ENCODE peak calls at places on chromosomes 7 and 10, in five cellular contexts. G is CD8-positive, alpha-beta T cell; U is body of pancreas; A is brain microvascular endothelial cell; I is AG04450. B is an unnamed sample.

GRCh38 chr7:127979113-127979727 is 52.0 kb downstream of the LRRC4 start:
- DNase-seq in A (no peak), G (no peak), U (no peak), I (no peak), B (no peak)

GRCh38 chr7:318476-319266 is 28.7 kb downstream of the FOXL3 start:
- DNase-seq in G (no peak), U (peak), A (no peak), I (no peak), B (no peak)

GRCh38 chr7:101112233-101112632 is 14.7 kb upstream of the SERPINE1 start:
- DNase-seq in G (no peak), I (no peak), U (peak), A (peak), B (peak)

GRCh38 chr10:79331709-79332108 is 15.6 kb upstream of the PPIF start:
- DNase-seq in G (no peak), U (no peak), I (peak), A (peak), B (peak)

GRCh38 chr7:128431221-128431620 is 21.4 kb upstream of the IMPDH1 start:
- DNase-seq in A (no peak), U (no peak), I (no peak), G (no peak), B (no peak)

GRCh38 chr10:110457851-110458582 is 39.7 kb upstream of the DUSP5 start:
- DNase-seq in I (no peak), G (peak), A (no peak), U (no peak), B (no peak)

GRCh38 chr7:44979481-44980392 is 922 bp upstream of the MYO1G start:
- DNase-seq in I (no peak), A (no peak), U (no peak), G (no peak), B (peak)

GRCh38 chr10:128277267-128277666 is 151.0 kb upstream of the MKI67 start:
- DNase-seq in A (no peak), I (no peak), U (no peak), G (no peak), B (no peak)

GRCh38 chr10:23314835-23315239 is 29.8 kb downstream of the C10orf67 start:
- DNase-seq in U (peak), A (peak), G (no peak), I (peak), B (peak)

GRCh38 chr7:18890885-18891621 is 226.4 kb downstream of the TWIST1 start:
- DNase-seq in G (no peak), I (no peak), U (no peak), A (no peak), B (no peak)

GRCh38 chr7:122578350-122578749 is 120.6 kb downstream of the RNF133 start:
- DNase-seq in I (no peak), A (no peak), U (no peak), G (no peak), B (no peak)

GRCh38 chr10:131430716-131431402 is 119.3 kb upstream of the TCERG1L start:
- DNase-seq in I (no peak), G (no peak), A (no peak), U (no peak), B (no peak)

GRCh38 chr10:84339025-84339424 is 10.6 kb downstream of the CCSER2 start:
- DNase-seq in I (no peak), U (no peak), G (no peak), A (no peak), B (no peak)

GRCh38 chr7:30526163-30526562 is 21.5 kb upstream of the GGCT start:
- DNase-seq in A (no peak), I (no peak), G (no peak), U (no peak), B (no peak)

GRCh38 chr10:76036410-76036940 is 605.1 kb downstream of the LRMDA start:
- DNase-seq in I (peak), U (peak), G (no peak), A (peak), B (peak)

GRCh38 chr7:157666530-157667040 is 329.8 kb downstream of the DNAJB6 start:
- DNase-seq in U (no peak), G (no peak), A (no peak), I (no peak), B (no peak)

GRCh38 chr7:100247152-100247757 is 27.5 kb downstream of the PVRIG start:
- DNase-seq in U (no peak), G (no peak), A (peak), I (peak), B (peak)

DNA sequence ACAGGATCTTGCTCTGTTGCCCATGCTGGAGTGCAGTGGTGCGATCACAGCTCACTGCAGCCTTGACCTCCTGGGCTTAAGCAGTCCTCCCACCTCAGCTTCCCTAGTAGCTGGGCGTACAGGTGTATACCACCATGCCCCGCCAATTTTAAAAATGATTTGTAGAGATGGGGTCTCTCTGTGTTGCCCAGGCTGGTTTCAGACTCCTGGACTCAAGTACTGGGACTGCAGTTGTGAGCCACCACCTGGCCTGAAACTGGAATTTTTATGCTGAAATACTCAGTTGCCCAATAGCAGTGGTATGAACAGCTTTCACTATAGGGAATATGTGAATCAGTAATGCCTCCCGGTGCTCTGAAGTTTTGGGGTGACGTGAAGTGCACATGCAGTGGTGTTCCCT is 7.6 kb downstream of the ZRANB1 start:
- DNase-seq in A (no peak), U (no peak), I (no peak), G (no peak), B (no peak)
- TF ChIP-seq CTCF in A (peak), U (no peak), I (no peak), G (no peak), B (no peak)

GRCh38 chr7:39414669-39415035 is 151.6 kb upstream of the YAE1 start:
- DNase-seq in G (no peak), U (no peak), I (no peak), A (no peak), B (no peak)
- H3K4me3 ChIP-seq in G (peak), U (peak), I (peak), A (peak), B (peak)

GRCh38 chr10:95176101-95176500 is 17.9 kb upstream of the ACSM6 start:
- DNase-seq in I (no peak), A (no peak), G (no peak), U (no peak), B (no peak)
- TF ChIP-seq CTCF in I (no peak), A (no peak), G (no peak), U (no peak), B (no peak)

GRCh38 chr10:90917968-90918318 is 2.9 kb downstream of the ANKRD1 start:
- DNase-seq in G (no peak), U (no peak), I (no peak), A (no peak), B (no peak)

GRCh38 chr10:90923111-90923731 is 2.3 kb upstream of the ANKRD1 start:
- DNase-seq in G (no peak), U (no peak), A (no peak), I (no peak), B (no peak)

GRCh38 chr10:90921906-90922305 is 1.0 kb upstream of the ANKRD1 start:
- DNase-seq in G (no peak), U (no peak), A (no peak), I (no peak), B (no peak)

GRCh38 chr10:90919683-90920574 is 958 bp downstream of the ANKRD1 start:
- DNase-seq in A (no peak), I (no peak), U (no peak), G (no peak), B (no peak)

DNA sequence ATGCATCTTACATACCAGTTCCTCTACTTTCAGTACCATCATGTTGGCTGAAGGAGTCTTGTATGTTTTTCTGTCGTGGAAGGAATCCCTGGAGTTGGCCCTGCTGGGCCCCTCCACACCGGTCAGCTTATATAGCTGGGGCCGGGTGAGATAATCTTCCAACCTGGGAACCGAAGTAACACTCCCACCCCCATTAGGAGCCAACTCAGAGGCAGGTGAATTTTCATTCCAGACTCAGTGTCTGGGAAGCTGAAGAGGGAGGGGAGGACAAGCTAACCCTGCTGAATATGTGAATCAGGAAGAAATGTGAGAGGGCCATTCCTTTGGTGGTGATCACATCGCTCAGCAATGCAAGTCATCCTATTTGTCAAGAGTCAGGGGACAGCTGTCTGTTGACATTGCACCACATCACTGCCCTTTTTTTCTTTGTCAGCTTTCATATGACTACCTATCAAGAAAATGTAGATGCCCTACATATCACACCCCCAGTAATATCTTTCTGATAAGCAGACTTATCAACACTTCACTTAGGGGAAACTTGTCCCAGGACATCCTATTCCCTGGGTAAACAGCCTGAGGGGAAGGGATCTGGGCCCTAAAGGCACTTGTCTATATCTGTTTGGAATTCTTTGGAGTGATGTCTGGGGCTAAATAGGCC is at the start of gene ANKRD1:
- DNase-seq in G (no peak), A (peak), I (peak), U (no peak), B (peak)
- H3K4me3 ChIP-seq in G (no peak), A (peak), I (no peak), U (no peak), B (no peak)

DNA sequence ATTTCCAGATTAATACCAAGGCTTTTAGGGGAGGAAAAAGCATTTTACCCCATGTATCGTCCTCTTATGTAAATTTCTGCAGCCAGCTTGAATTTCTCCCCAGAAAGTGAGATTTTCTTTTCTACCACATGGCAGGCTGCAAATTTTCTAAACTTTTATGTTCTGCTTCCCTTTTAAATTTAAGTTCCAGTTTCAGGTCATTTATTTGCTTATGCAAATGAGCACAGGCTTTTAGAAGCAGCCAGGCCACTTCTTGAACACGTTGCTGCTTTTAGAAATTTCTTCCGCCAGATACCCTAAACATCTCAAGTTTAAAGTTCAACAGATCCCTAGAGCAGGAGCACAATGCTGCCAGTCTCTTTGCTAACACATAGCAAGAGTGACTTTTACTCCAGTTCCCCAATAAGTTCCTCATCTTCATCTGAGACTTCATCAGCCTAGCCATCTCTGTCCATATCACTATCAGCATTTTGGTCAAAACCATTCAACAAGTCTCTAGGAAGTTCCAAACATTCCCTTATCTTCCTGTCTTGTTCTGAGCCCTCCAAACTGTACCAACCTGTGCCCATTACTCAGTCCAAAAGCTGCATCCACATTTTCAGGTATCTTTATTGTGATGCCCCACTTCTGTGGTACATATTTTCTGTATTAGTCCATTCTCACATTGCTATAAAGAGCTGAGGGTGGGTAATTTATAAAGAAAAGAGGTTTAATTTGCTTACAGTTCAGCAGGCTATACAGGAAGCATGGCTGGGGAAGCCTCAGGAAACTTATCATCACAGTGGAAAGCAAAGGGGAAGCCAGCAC is 16.3 kb downstream of the EZH2 start:
- DNase-seq in G (no peak), I (no peak), U (no peak), A (no peak), B (no peak)
- TF ChIP-seq CTCF in G (no peak), I (no peak), U (no peak), A (no peak), B (no peak)

GRCh38 chr10:117165557-117166419 is 27.7 kb upstream of the VAX1 start:
- DNase-seq in U (peak), I (no peak), A (peak), G (no peak), B (peak)

GRCh38 chr10:117162093-117163021 is 24.3 kb upstream of the VAX1 start:
- DNase-seq in I (no peak), A (no peak), G (no peak), U (peak), B (no peak)

GRCh38 chr10:117164878-117165556 is 26.9 kb upstream of the VAX1 start:
- DNase-seq in A (no peak), G (no peak), I (no peak), U (no peak), B (peak)

GRCh38 chr10:117163061-117163953 is 25.2 kb upstream of the VAX1 start:
- DNase-seq in I (no peak), G (no peak), A (no peak), U (peak), B (no peak)

DNA sequence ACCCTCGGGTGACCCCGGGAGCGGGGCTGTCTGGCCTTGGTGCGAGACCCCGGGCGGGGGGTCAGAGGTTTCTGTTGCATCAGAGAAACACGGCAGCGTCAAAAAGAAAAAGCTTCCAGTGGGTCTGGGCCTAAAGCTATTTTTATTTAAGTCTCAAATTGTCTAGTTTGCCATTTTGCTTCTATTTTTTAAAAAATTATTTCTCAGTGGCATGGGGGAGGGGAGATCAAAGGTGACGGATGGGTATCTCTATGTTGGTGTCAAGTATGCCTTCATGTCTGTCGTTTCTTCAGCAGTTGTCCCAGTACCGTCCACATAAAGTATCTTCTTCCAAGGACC is 25.9 kb upstream of the VAX1 start:
- DNase-seq in A (no peak), U (no peak), I (no peak), G (no peak), B (no peak)
- H3K4me3 ChIP-seq in A (no peak), U (no peak), I (no peak), G (no peak), B (no peak)

GRCh38 chr10:3043512-3044368 is 23.6 kb upstream of the PFKP start:
- DNase-seq in A (peak), U (peak), I (no peak), G (no peak), B (peak)
- TF ChIP-seq CTCF in A (peak), U (peak), I (peak), G (peak), B (peak)

GRCh38 chr10:80662429-80663211 is 124.9 kb downstream of the SH2D4B start:
- DNase-seq in I (peak), G (peak), U (peak), A (peak), B (peak)
- H3K4me3 ChIP-seq in I (peak), G (no peak), U (no peak), A (peak), B (peak)